ENCODE peak calls at places on chromosomes 4 and X, in eight cellular contexts. F is astrocyte of the spinal cord, L is PC-9, S is heart right ventricle, I is GM23338, H is AG04449, U is fibroblast of villous mesenchyme, V is nephron progenitor cell. N is an unnamed sample.

GRCh38 chr4:149176019-149176418 is 639.6 kb downstream of the IQCM start:
- DNase-seq in F (no peak), L (no peak), S (no peak), I (peak), H (no peak), U (no peak), V (no peak), N (no peak)

GRCh38 chr4:2795558-2796260 is 2.8 kb downstream of the SH3BP2 start:
- DNase-seq in F (no peak), L (no peak), S (peak), I (no peak), H (no peak), U (no peak), V (no peak), N (peak)

GRCh38 chr4:111136438-111136837 is 513.6 kb upstream of the PITX2 start:
- DNase-seq in F (peak), L (no peak), S (no peak), I (peak), H (peak), U (peak), V (no peak), N (no peak)

GRCh38 chrX:77749695-77750094 is 36.3 kb downstream of the ATRX start:
- DNase-seq in F (peak), L (no peak), S (no peak), I (no peak), H (peak), U (peak), V (no peak), N (no peak)

GRCh38 chrX:46125139-46125538 is 420.1 kb downstream of the ZNF674 start:
- DNase-seq in F (peak), L (no peak), S (no peak), I (no peak), H (no peak), U (peak), V (no peak), N (no peak)

GRCh38 chr4:61373901-61374611 is 173.9 kb downstream of the ADGRL3 start:
- DNase-seq in F (peak), L (no peak), S (no peak), I (no peak), H (no peak), U (no peak), V (no peak), N (no peak)

GRCh38 chr4:138269175-138269574 is 27.0 kb upstream of the SLC7A11 start:
- DNase-seq in F (no peak), L (no peak), S (no peak), I (no peak), H (no peak), U (no peak), V (no peak), N (no peak)

GRCh38 chr4:153735901-153736461 is 23.8 kb downstream of the RNF175 start:
- DNase-seq in F (no peak), L (no peak), S (no peak), I (no peak), H (no peak), U (no peak), V (no peak), N (no peak)

GRCh38 chr4:176726803-176727202 is 65.9 kb downstream of the VEGFC start:
- DNase-seq in F (peak), L (no peak), S (no peak), I (no peak), H (no peak), U (peak), V (no peak), N (no peak)

GRCh38 chr4:38190717-38191178 is 230.6 kb downstream of the PTTG2 start:
- DNase-seq in F (peak), L (no peak), S (peak), I (no peak), H (peak), U (peak), V (peak), N (no peak)

GRCh38 chr4:17554568-17554967 is 22.4 kb upstream of the LAP3 start:
- DNase-seq in F (no peak), L (no peak), S (no peak), I (no peak), H (no peak), U (no peak), V (no peak), N (no peak)

GRCh38 chr4:146478009-146478408 is 43.7 kb downstream of the SLC10A7 start:
- DNase-seq in F (no peak), L (no peak), S (no peak), I (no peak), H (no peak), U (no peak), V (no peak), N (no peak)

GRCh38 chrX:40415675-40416074 is 165.1 kb upstream of the ATP6AP2 start:
- DNase-seq in F (no peak), L (no peak), S (no peak), I (no peak), H (no peak), U (no peak), V (no peak), N (no peak)

GRCh38 chr4:139167774-139168444 is 9.1 kb downstream of the ELF2 start:
- DNase-seq in F (peak), L (peak), S (no peak), I (peak), H (no peak), U (peak), V (no peak), N (no peak)

GRCh38 chr4:102868153-102868781 is 525 bp upstream of the CISD2 start:
- DNase-seq in F (no peak), L (no peak), S (peak), I (no peak), H (no peak), U (no peak), V (peak), N (peak)

GRCh38 chrX:23884427-23885024 is 23.2 kb downstream of the APOO start:
- DNase-seq in F (peak), L (no peak), S (no peak), I (no peak), H (no peak), U (peak), V (no peak), N (no peak)

GRCh38 chr4:38365748-38366310 is 298.2 kb upstream of the KLF3 start:
- DNase-seq in F (no peak), L (no peak), S (no peak), I (no peak), H (no peak), U (no peak), V (no peak), N (no peak)

GRCh38 chr4:3756343-3757059 is 9.7 kb upstream of the ADRA2C start:
- DNase-seq in F (no peak), L (no peak), S (no peak), I (peak), H (no peak), U (no peak), V (no peak), N (no peak)

GRCh38 chr4:122516376-122516775 is 59.9 kb upstream of the IL2 start:
- DNase-seq in F (no peak), L (no peak), S (no peak), I (no peak), H (no peak), U (no peak), V (no peak), N (no peak)
- TF ChIP-seq CTCF in F (no peak), L (no peak), S (no peak), I (no peak), H (no peak), U (no peak), V (no peak), N (no peak)

DNA sequence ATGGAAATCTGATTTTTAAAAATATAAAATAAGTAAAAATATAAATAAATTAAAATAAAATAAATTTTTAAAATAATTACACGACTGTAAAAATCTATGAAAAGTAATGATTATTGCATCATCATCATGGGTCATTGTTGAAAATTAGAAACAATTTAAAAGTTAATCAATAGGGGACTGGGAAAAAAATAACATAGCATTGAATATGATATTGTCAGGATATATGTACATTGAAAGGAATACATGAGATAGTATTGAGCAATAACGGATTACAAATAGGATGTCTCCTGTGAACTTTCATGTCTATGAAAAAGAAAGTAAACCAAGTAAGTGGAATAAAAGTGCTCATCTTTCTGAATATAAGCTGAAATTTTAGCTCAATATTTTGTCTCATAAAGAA is 566.8 kb upstream of the HTR2C start:
- DNase-seq in F (no peak), L (no peak), S (no peak), I (no peak), H (no peak), U (no peak), V (no peak), N (no peak)
- TF ChIP-seq CTCF in F (no peak), L (no peak), S (no peak), I (no peak), H (no peak), U (no peak), V (no peak), N (no peak)

GRCh38 chr4:7928711-7929505 is 10.8 kb downstream of the AFAP1 start:
- DNase-seq in F (no peak), L (no peak), S (no peak), I (no peak), H (no peak), U (peak), V (no peak), N (no peak)
- TF ChIP-seq CTCF in F (peak), L (peak), S (peak), I (peak), H (no peak), U (peak), V (no peak), N (no peak)

GRCh38 chr4:94390804-94391410 is 48.3 kb upstream of the HPGDS start:
- DNase-seq in F (peak), L (no peak), S (no peak), I (peak), H (no peak), U (peak), V (no peak), N (no peak)
- TF ChIP-seq CTCF in F (peak), L (peak), S (peak), I (peak), H (peak), U (peak), V (peak), N (peak)

GRCh38 chr4:157170321-157170720 is 50.2 kb upstream of the GRIA2 start:
- DNase-seq in F (no peak), L (no peak), S (no peak), I (no peak), H (no peak), U (no peak), V (no peak), N (no peak)

GRCh38 chr4:157172011-157172410 is 48.5 kb upstream of the GRIA2 start:
- DNase-seq in F (peak), L (no peak), S (no peak), I (no peak), H (no peak), U (peak), V (no peak), N (no peak)
- TF ChIP-seq CTCF in F (peak), L (peak), S (no peak), I (peak), H (peak), U (peak), V (no peak), N (no peak)

DNA sequence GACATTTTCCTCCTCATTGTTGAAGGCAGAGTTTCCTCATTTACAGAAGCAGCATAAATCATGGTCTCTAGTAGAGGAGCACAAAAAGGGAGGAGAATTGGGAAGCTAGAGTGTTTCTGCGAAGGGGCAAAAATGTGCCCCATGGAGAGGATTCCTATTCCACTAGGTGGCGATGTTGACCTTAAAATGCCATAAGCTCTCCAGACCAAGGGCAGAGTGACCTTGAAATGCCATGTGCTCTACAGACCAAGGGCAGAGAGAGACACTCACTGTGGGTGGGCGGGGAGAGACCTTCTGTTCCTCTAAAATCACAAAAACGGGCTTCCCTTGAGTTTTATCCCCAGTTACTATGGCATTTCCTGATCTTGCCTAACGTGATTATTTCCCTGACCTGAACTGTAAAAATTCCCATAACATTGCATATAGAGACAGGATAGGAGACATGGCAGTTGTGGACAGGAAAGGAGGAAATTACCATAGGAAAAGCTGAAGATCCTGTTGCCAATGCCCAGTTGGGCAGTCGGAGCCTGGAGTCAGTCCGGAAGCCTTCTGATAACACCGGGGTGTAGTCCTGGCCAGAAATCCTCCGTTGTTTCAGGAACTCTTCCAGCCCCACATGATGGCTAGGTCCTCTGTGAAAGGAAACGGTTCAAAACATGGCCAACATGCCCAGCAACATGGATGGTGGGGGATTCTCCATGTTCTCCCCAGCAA is 567.7 kb downstream of the MAGEB5 start:
- DNase-seq in F (peak), L (no peak), S (no peak), I (peak), H (no peak), U (peak), V (peak), N (no peak)
- TF ChIP-seq CTCF in F (peak), L (peak), S (peak), I (peak), H (peak), U (peak), V (peak), N (peak)

GRCh38 chrX:135484636-135485289 is 35.7 kb upstream of the INTS6L start:
- DNase-seq in F (peak), L (no peak), S (no peak), I (peak), H (peak), U (peak), V (no peak), N (peak)
- TF ChIP-seq CTCF in F (peak), L (peak), S (peak), I (peak), H (peak), U (peak), V (peak), N (peak)

N was measured in uterus.